ENCODE peak calls at places on chromosome 10, in four cellular contexts. B is thoracic aorta, C is lower lobe of right lung, U is PC-9. E is an unnamed sample.

GRCh38 chr10:15238553-15239335 is 70.3 kb upstream of the NMT2 start:
- DNase-seq in B (no peak), C (no peak), U (no peak), E (no peak)

GRCh38 chr10:104387130-104387888 is 33.7 kb downstream of the CFAP58 start:
- DNase-seq in B (no peak), C (no peak), U (no peak), E (no peak)

GRCh38 chr10:3813267-3813666 is 28.3 kb upstream of the KLF6 start:
- DNase-seq in B (no peak), C (no peak), U (no peak), E (no peak)

GRCh38 chr10:78760463-78761240 is 308.1 kb upstream of the ZMIZ1 start:
- DNase-seq in B (no peak), C (no peak), U (no peak), E (no peak)

GRCh38 chr10:12941966-12942365 is 59.5 kb downstream of the CCDC3 start:
- DNase-seq in B (no peak), C (no peak), U (no peak), E (no peak)

GRCh38 chr10:114393482-114393881 is 10.8 kb downstream of the AFAP1L2 start:
- DNase-seq in B (no peak), C (no peak), U (no peak), E (no peak)

GRCh38 chr10:70286616-70287015 is 2.8 kb upstream of the NPFFR1 start:
- DNase-seq in B (no peak), C (no peak), U (no peak), E (no peak)

GRCh38 chr10:44576715-44577191 is 191.9 kb upstream of the CXCL12 start:
- DNase-seq in B (no peak), C (no peak), U (no peak), E (no peak)

GRCh38 chr10:111648046-111648445 is 535.5 kb downstream of the GPAM start:
- DNase-seq in B (no peak), C (no peak), U (no peak), E (no peak)
- H3K27ac ChIP-seq in B (no peak), C (no peak), U (no peak), E (no peak)

DNA sequence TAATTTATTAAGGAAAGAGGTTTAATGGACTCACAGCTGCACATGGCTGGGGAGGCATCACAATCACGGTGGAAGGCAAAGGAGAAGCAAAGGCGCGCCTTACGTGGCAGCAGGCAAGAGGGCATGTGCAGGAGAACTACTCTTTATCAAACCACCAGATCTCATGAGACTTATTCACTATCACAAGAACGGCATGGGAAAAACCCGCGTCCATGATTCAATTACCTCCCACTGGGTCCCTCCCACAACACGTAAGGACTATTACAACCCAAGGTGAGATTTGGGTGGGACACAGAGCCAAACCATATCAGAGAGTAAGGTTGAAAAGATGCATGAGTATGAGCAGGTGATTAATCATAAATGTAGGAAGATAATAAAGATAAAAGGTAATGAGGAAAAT is 3.2 kb upstream of the JCAD start:
- DNase-seq in B (no peak), C (no peak), U (no peak), E (no peak)
- H3K27ac ChIP-seq in B (no peak), C (no peak), U (no peak), E (peak)

DNA sequence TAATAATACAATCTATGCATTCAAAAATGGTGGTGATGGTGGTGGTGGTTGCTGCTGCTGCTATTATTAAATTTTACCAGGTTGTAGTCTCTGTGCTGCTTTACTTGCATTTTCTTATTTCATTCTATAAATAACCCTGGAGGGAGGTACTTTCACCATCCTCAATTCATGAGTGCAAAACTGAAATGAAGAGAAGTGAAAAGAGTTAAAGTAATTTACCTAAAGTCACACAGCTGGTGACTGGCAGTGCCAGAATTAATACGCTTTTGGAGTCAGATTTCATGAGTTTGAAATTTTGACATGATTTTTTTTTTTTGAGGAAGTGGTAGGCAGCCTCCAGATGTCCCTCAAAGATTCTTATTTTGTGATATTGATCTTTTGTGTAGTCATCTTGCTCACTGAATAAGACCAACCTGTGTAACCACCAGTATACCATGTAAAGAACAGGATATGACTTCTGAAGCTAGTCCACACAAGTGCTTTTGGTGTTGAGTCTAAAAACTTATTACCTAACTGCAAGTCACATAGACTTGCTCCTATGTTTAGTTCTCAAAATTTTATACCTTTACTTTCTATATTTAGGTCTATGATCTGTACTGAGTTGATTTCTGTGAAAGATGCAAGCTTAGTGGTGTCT is 218.8 kb downstream of the ZWINT start:
- DNase-seq in B (no peak), C (no peak), U (no peak), E (no peak)
- H3K27ac ChIP-seq in B (no peak), C (no peak), U (no peak), E (no peak)

GRCh38 chr10:23965123-23965522 is 243.8 kb upstream of the KIAA1217 start:
- DNase-seq in B (no peak), C (no peak), U (no peak), E (no peak)
- H3K27ac ChIP-seq in B (no peak), C (no peak), U (no peak), E (no peak)

E was measured in gastrocnemius medialis.